ENCODE peak calls at places on chromosomes 12 and 14, in six cellular contexts. G is smooth muscle cell of the brain vasculature, H is EL, Z is NCI-H1092 treated with DMSO at 0.1 percent for 48 hours, R is NCI-H774, P is NCI-H2107. J is an unnamed sample.

GRCh38 chr12:111748195-111748803 is 18.4 kb upstream of the ALDH2 start:
- DNase-seq in P (no peak), R (no peak), G (no peak), Z (no peak), H (no peak), J (no peak)

GRCh38 chr12:67433393-67434175 is 164.4 kb downstream of the CAND1 start:
- DNase-seq in R (no peak), Z (no peak), H (peak), P (no peak), G (no peak), J (no peak)

GRCh38 chr12:66636771-66637170 is 42.1 kb downstream of the GRIP1 start:
- DNase-seq in H (no peak), R (no peak), P (no peak), Z (no peak), G (no peak), J (no peak)

GRCh38 chr12:3483089-3483488 is 7.9 kb upstream of the PRMT8 start:
- DNase-seq in Z (no peak), P (no peak), R (no peak), G (no peak), H (no peak), J (no peak)

GRCh38 chr14:90555126-90556049 is 158.6 kb downstream of the CALM1 start:
- DNase-seq in P (no peak), R (no peak), G (no peak), H (no peak), Z (peak), J (no peak)

GRCh38 chr14:63205281-63205575 is 985 bp downstream of the RHOJ start:
- DNase-seq in H (no peak), R (no peak), G (no peak), P (no peak), Z (no peak), J (no peak)

GRCh38 chr12:89825591-89826449 is 117.2 kb upstream of the ATP2B1 start:
- DNase-seq in Z (no peak), P (no peak), H (peak), R (no peak), G (no peak), J (no peak)

GRCh38 chr12:91923864-91924263 is 221.8 kb downstream of the BTG1 start:
- DNase-seq in Z (no peak), R (no peak), G (no peak), P (no peak), H (no peak), J (no peak)

GRCh38 chr14:36807727-36808126 is 146.1 kb downstream of the PAX9 start:
- DNase-seq in P (no peak), H (no peak), R (no peak), G (no peak), Z (peak), J (no peak)

GRCh38 chr14:57963071-57963470 is 97.2 kb upstream of the SLC35F4 start:
- DNase-seq in R (no peak), G (no peak), P (no peak), H (no peak), Z (no peak), J (no peak)

GRCh38 chr12:123602651-123603195 is 824 bp downstream of the DDX55 start:
- DNase-seq in G (no peak), H (peak), Z (no peak), P (no peak), R (no peak), J (no peak)

GRCh38 chr14:89407856-89408255 is 9.2 kb downstream of the FOXN3 start:
- DNase-seq in R (no peak), G (no peak), Z (no peak), H (no peak), P (no peak), J (no peak)

GRCh38 chr12:104664368-104664767 is 207.6 kb downstream of the CHST11 start:
- DNase-seq in P (no peak), Z (no peak), G (no peak), R (no peak), H (no peak), J (no peak)

GRCh38 chr12:113298861-113299545 is 35.9 kb downstream of the SLC8B1 start:
- DNase-seq in G (no peak), R (no peak), H (no peak), Z (peak), P (peak), J (no peak)

GRCh38 chr14:69904246-69904645 is 25.0 kb downstream of the SMOC1 start:
- DNase-seq in H (no peak), Z (no peak), R (no peak), G (no peak), P (no peak), J (no peak)

GRCh38 chr12:80988986-80989385 is 51.3 kb upstream of the LIN7A start:
- DNase-seq in Z (no peak), G (no peak), P (no peak), R (no peak), H (no peak), J (no peak)

GRCh38 chr14:58275527-58276190 is 22.7 kb upstream of the ARID4A start:
- DNase-seq in H (no peak), R (no peak), P (no peak), Z (no peak), G (no peak), J (no peak)

GRCh38 chr14:98733536-98733935 is 538.5 kb downstream of the BCL11B start:
- DNase-seq in Z (no peak), R (no peak), P (no peak), G (no peak), H (no peak), J (no peak)

GRCh38 chr14:34593740-34594375 is 36.1 kb downstream of the SNX6 start:
- DNase-seq in H (peak), Z (no peak), P (no peak), G (no peak), R (no peak), J (no peak)

GRCh38 chr14:73026845-73027542 is at the start of gene ZFYVE1:
- DNase-seq in Z (peak), P (peak), R (peak), G (peak), H (peak), J (peak)

GRCh38 chr12:5402536-5402935 is 29.4 kb upstream of the NTF3 start:
- DNase-seq in G (no peak), Z (no peak), P (no peak), H (no peak), R (no peak), J (no peak)

J was measured in Panc1.